ENCODE peak calls at places on chromosomes 4 and X, in four cellular contexts. One of them, this sample, is unnamed.

GRCh38 chrX:96453139-96453538 is 231.5 kb upstream of the DIAPH2 start:
- DNase-seq in tibial nerve: no peak
- DNase-seq in stomach: no peak
- DNase-seq in B cell: no peak
- DNase-seq in this sample: peak; percentile 5

GRCh38 chrX:10633722-10634121 is 13.3 kb upstream of the MID1 start:
- DNase-seq in tibial nerve: peak; percentile 39
- DNase-seq in B cell: no peak
- DNase-seq in stomach: no peak
- DNase-seq in this sample: no peak

GRCh38 chr4:86242677-86243076 is 117.2 kb downstream of the MAPK10 start:
- DNase-seq in tibial nerve: no peak
- DNase-seq in stomach: no peak
- DNase-seq in B cell: no peak
- DNase-seq in this sample: no peak

GRCh38 chr4:9923195-9923812 is 98.0 kb downstream of the SLC2A9 start:
- DNase-seq in B cell: no peak
- DNase-seq in tibial nerve: no peak
- DNase-seq in stomach: no peak
- DNase-seq in this sample: no peak

GRCh38 chr4:15149842-15150592 is 147.7 kb downstream of the CPEB2 start:
- DNase-seq in tibial nerve: peak; percentile 51
- DNase-seq in stomach: peak; percentile 60
- DNase-seq in B cell: no peak
- DNase-seq in this sample: peak; percentile 26

GRCh38 chr4:67727124-67727850 is 26.3 kb upstream of the UBA6 start:
- DNase-seq in stomach: no peak
- DNase-seq in B cell: no peak
- DNase-seq in tibial nerve: no peak
- DNase-seq in this sample: no peak

GRCh38 chrX:1242901-1243402 is 25.7 kb upstream of the CSF2RA start:
- DNase-seq in stomach: no peak
- DNase-seq in B cell: no peak
- DNase-seq in tibial nerve: no peak
- DNase-seq in this sample: peak; percentile 41

GRCh38 chrX:39869846-39870601 is 227.7 kb downstream of the BCOR start:
- DNase-seq in tibial nerve: no peak
- DNase-seq in B cell: no peak
- DNase-seq in stomach: no peak
- DNase-seq in this sample: peak; percentile 31

GRCh38 chrX:10395179-10395578 is 225.2 kb downstream of the MID1 start:
- DNase-seq in B cell: no peak
- DNase-seq in stomach: no peak
- DNase-seq in tibial nerve: no peak
- DNase-seq in this sample: no peak

GRCh38 chr4:163562496-163562895 is 68.0 kb downstream of the TMA16 start:
- DNase-seq in tibial nerve: no peak
- DNase-seq in stomach: no peak
- DNase-seq in B cell: no peak
- DNase-seq in this sample: no peak

GRCh38 chr4:150828159-150828558 is 186.9 kb downstream of the LRBA start:
- DNase-seq in B cell: peak; percentile 62
- DNase-seq in tibial nerve: no peak
- DNase-seq in stomach: no peak
- DNase-seq in this sample: peak; percentile 42

GRCh38 chrX:24479924-24480722 is 15.0 kb downstream of the PDK3 start:
- DNase-seq in stomach: no peak
- DNase-seq in tibial nerve: peak; percentile 5
- DNase-seq in B cell: peak; percentile 80
- DNase-seq in this sample: peak; percentile 54

GRCh38 chr4:53713296-53713695 is 122.0 kb upstream of the LNX1 start:
- DNase-seq in tibial nerve: no peak
- DNase-seq in B cell: no peak
- DNase-seq in stomach: no peak
- DNase-seq in this sample: no peak

GRCh38 chrX:66098162-66098561 is 58.3 kb upstream of the VSIG4 start:
- DNase-seq in stomach: no peak
- DNase-seq in B cell: no peak
- DNase-seq in tibial nerve: no peak
- DNase-seq in this sample: no peak

DNA sequence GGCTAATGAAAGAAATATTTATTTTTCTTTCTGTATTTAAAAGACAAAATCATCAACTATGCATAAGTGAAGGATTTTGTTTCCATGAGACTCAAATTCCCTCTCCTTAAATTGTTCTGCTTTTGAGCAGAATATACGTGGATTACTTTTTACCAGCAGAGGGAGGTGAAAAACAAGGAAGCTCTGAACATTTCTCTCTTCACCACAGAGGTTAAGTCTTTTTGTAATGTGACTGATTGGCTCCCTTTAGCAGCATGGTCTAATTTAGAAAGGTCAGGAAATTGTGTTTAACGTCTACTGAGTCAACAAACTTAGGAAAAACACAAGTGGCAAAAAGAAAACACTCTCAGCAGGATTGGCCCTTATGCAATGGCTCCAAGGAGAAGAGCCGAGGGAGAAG is 55.1 kb upstream of the F9 start:
- DNase-seq in tibial nerve: no peak
- DNase-seq in B cell: no peak
- DNase-seq in stomach: no peak
- DNase-seq in this sample: no peak
- TF ChIP-seq CTCF in tibial nerve: no peak
- TF ChIP-seq CTCF in B cell: no peak
- TF ChIP-seq CTCF in stomach: no peak
- TF ChIP-seq CTCF in this sample: no peak

GRCh38 chr4:148999924-149000323 is 557.7 kb upstream of the NR3C2 start:
- DNase-seq in B cell: no peak
- DNase-seq in stomach: no peak
- DNase-seq in tibial nerve: no peak
- DNase-seq in this sample: no peak

DNA sequence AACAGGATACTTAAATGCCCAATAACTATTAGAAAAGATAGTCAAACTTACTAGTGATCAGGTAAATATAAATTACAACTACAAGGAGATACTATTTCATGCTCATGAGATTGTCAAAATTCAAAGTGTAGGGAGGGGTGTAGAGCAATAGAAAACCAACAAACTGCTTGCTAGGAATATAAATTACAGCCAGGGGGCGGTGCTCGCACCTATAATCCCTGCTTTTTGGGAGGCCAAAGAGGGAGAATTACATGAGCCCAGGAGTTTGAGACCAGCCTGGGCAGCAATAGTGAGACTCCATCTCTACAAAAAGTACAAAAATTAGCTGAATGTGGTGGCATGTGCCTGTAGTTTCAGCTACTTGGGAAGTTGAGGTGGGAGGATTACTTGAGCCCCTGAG is 556.5 kb upstream of the NR3C2 start:
- DNase-seq in B cell: no peak
- DNase-seq in stomach: no peak
- DNase-seq in tibial nerve: no peak
- DNase-seq in this sample: no peak
- TF ChIP-seq CTCF in B cell: no peak
- TF ChIP-seq CTCF in stomach: no peak
- TF ChIP-seq CTCF in tibial nerve: no peak
- TF ChIP-seq CTCF in this sample: peak; percentile 49

GRCh38 chr4:155496294-155496626 is 119.5 kb upstream of the MAP9 start:
- DNase-seq in stomach: no peak
- DNase-seq in tibial nerve: no peak
- DNase-seq in B cell: no peak
- DNase-seq in this sample: no peak
- TF ChIP-seq CTCF in stomach: no peak
- TF ChIP-seq CTCF in tibial nerve: no peak
- TF ChIP-seq CTCF in B cell: no peak
- TF ChIP-seq CTCF in this sample: no peak

GRCh38 chr4:6962211-6963041 is 52.8 kb downstream of the TBC1D14 start:
- DNase-seq in tibial nerve: no peak
- DNase-seq in stomach: peak; percentile 56
- DNase-seq in B cell: no peak
- DNase-seq in this sample: no peak
- TF ChIP-seq CTCF in tibial nerve: peak; percentile 7
- TF ChIP-seq CTCF in stomach: no peak
- TF ChIP-seq CTCF in B cell: no peak
- TF ChIP-seq CTCF in this sample: no peak

DNA sequence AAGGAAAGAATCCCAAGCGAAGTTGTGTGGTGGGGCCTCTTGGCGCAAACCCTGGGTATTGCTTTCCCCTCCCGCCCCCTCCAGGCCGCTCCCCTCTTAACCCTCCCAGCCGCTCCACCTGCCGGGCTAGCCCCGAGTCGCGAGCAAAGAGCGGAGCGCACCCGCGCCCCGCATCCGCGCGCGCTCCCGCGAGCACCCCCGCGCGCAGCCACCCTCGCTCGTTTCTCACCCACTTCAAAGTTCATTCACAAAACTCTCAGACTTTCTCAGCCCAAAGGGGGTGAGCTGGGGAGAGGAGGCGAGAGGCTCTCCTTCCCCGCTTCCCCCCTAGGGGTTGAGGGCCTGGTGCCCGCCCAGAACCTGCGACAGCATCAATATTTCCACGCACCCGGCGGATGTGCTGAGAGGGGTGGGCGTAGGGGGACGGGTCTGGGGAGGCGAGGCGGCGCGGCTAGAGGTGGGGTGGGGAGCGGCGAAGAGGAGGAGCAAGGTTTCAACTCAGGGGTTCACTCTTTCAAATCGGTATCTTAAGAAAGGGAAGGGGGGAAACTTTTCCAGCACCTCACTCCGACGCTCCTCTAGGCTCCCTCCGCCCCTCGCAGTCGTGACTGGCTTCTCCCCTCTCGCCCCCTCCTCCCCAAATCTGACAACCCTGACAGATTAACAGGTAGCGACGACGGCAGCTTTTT is 1.8 kb downstream of the MAML3 start:
- DNase-seq in stomach: peak; percentile 79
- DNase-seq in B cell: peak; percentile 72
- DNase-seq in tibial nerve: peak; percentile 31
- DNase-seq in this sample: peak; percentile 66
- TF ChIP-seq CTCF in stomach: no peak
- TF ChIP-seq CTCF in B cell: peak; percentile 38
- TF ChIP-seq CTCF in tibial nerve: peak; percentile 19
- TF ChIP-seq CTCF in this sample: no peak

GRCh38 chr4:77777135-77777777 is 41.9 kb downstream of the CNOT6L start:
- DNase-seq in stomach: no peak
- DNase-seq in tibial nerve: no peak
- DNase-seq in B cell: no peak
- DNase-seq in this sample: no peak

GRCh38 chr4:77765720-77766119 is 53.4 kb downstream of the CNOT6L start:
- DNase-seq in B cell: no peak
- DNase-seq in tibial nerve: no peak
- DNase-seq in stomach: no peak
- DNase-seq in this sample: no peak

GRCh38 chr4:77776182-77777134 is 42.7 kb downstream of the CNOT6L start:
- DNase-seq in tibial nerve: no peak
- DNase-seq in B cell: no peak
- DNase-seq in stomach: no peak
- DNase-seq in this sample: no peak

GRCh38 chr4:77773101-77773500 is 46.1 kb downstream of the CNOT6L start:
- DNase-seq in B cell: no peak
- DNase-seq in tibial nerve: no peak
- DNase-seq in stomach: no peak
- DNase-seq in this sample: no peak

GRCh38 chr4:77771566-77771965 is 47.6 kb downstream of the CNOT6L start:
- DNase-seq in stomach: no peak
- DNase-seq in tibial nerve: no peak
- DNase-seq in B cell: no peak
- DNase-seq in this sample: no peak
- TF ChIP-seq CTCF in stomach: no peak
- TF ChIP-seq CTCF in tibial nerve: no peak
- TF ChIP-seq CTCF in B cell: no peak
- TF ChIP-seq CTCF in this sample: no peak

DNA sequence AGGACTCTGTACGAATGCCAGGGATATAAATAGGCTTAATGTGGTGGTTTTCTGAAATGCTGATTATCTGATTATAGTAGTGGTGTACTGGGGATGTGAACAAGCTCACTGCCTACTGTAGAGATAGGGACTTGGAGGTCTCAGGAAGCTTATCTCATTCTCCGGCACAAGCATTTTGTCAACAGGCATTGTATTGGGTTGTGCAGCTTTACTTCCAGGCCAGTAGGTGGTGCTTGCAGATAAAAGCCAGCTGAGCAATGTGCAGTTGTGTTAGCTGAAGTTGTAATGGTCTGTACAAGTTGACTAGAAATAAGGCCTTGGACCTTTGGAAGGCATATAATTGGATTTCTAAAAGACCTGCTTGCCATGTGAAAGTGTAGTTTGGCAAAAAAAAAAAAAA is 49.5 kb upstream of the TMLHE start:
- DNase-seq in B cell: no peak
- DNase-seq in tibial nerve: no peak
- DNase-seq in stomach: no peak
- DNase-seq in this sample: no peak
- TF ChIP-seq CTCF in B cell: no peak
- TF ChIP-seq CTCF in tibial nerve: no peak
- TF ChIP-seq CTCF in stomach: no peak
- TF ChIP-seq CTCF in this sample: no peak

DNA sequence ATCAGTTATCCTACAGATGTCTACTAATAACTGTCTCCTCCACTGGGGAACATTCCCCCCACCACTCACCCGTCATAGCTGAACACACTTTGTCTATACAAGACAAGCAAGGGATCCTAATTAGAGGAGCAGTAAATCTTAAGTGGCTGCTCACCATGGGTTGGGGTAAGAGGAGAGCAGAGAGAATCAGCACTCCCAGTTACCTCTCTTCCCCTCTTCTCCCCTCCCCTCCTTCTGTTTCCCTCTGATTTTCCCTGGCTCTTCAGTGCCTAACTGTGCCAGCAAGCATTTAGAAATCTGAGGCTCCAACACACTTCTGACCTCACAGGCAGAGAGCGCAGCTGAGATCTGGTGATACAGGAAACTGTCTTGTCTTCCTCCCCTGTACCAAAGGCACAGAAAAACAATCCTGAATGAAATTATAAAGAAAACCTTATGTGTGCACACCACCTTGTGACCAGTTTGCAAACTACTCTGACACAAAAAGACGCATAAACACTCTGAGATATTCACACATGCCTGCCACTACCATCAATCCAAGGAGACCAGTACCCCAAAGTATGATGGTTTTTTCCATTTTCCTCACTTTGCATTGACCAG is 82.5 kb upstream of the SMIM10 start:
- DNase-seq in tibial nerve: no peak
- DNase-seq in B cell: no peak
- DNase-seq in stomach: no peak
- DNase-seq in this sample: no peak
- TF ChIP-seq CTCF in tibial nerve: no peak
- TF ChIP-seq CTCF in B cell: no peak
- TF ChIP-seq CTCF in stomach: no peak
- TF ChIP-seq CTCF in this sample: peak; percentile 27

This sample was measured in GM13977.